ENCODE peak calls at places on chromosomes 4 and X, in five cellular contexts. M, K, Z, U and G are unnamed samples.

GRCh38 chr4:85556293-85556692 is 81.3 kb downstream of the ARHGAP24 start:
- DNase-seq in K (no peak), Z (no peak), U (no peak), M (no peak), G (no peak)

GRCh38 chr4:26860922-26861433 is 337 bp downstream of the STIM2 start:
- DNase-seq in M (peak; percentile 51), Z (peak; percentile 10), K (peak; percentile 43), U (peak; percentile 72), G (peak; percentile 33)

GRCh38 chrX:48475774-48476577 is at the start of gene FTSJ1:
- DNase-seq in U (peak; percentile 95), M (peak; percentile 95), Z (peak; percentile 76), K (peak; percentile 90), G (peak; percentile 91)

GRCh38 chrX:105219454-105220401 is 766 bp downstream of the TEX13A start:
- DNase-seq in K (no peak), Z (no peak), U (no peak), M (no peak), G (no peak)

GRCh38 chr4:74111990-74112389 is 13.0 kb upstream of the CXCL2 start:
- DNase-seq in U (peak; percentile 68), M (peak; percentile 78), K (no peak), Z (no peak), G (peak; percentile 88)

GRCh38 chr4:85050736-85051135 is 84.2 kb upstream of the WDFY3 start:
- DNase-seq in U (no peak), Z (no peak), K (no peak), M (no peak), G (no peak)

GRCh38 chr4:180219080-180219479 is 2024.1 kb upstream of the TENM3 start:
- DNase-seq in Z (no peak), K (no peak), M (no peak), U (no peak), G (no peak)

GRCh38 chrX:27731962-27732361 is 75.8 kb upstream of the MAGEB10 start:
- DNase-seq in Z (no peak), M (no peak), K (no peak), U (no peak), G (no peak)

GRCh38 chr4:110196206-110196870 is 2.1 kb downstream of the ELOVL6 start:
- DNase-seq in Z (peak; percentile 41), U (peak; percentile 30), K (peak; percentile 42), M (peak; percentile 46), G (peak; percentile 48)

GRCh38 chr4:19987746-19988145 is 264.0 kb upstream of the SLIT2 start:
- DNase-seq in K (no peak), Z (no peak), U (peak; percentile 61), M (peak; percentile 83), G (peak; percentile 60)

GRCh38 chrX:110003167-110004156 is 548 bp downstream of the TMEM164 start:
- DNase-seq in Z (no peak), U (peak; percentile 23), M (no peak), K (peak; percentile 9), G (peak; percentile 24)

GRCh38 chr4:7173821-7174220 is 18.5 kb upstream of the SORCS2 start:
- DNase-seq in K (no peak), Z (no peak), M (no peak), U (no peak), G (no peak)

GRCh38 chr4:38567448-38567847 is 96.6 kb upstream of the KLF3 start:
- DNase-seq in U (no peak), K (no peak), Z (no peak), M (no peak), G (no peak)

DNA sequence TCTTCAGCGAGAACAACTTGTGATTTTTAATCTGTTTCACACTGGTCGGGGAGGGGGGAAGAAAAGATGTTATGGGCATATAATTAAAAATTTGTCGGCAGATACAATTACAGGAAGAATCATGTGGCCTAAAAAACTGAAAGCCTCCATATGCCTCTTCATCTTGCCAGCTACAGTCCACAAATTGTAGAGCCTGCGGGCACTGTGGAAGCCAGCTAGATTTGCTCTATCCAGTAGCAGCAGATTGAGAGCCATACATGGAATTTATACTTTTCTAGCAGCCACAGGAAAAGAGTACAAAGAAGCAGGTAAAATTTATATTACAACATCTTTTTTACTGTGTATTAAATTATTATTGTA is 147.3 kb downstream of the TBL1X start:
- DNase-seq in M (no peak), Z (no peak), K (no peak), U (no peak), G (no peak)
- H3K4me3 ChIP-seq in M (no peak overlapping the region), Z (no peak overlapping the region), K (no peak overlapping the region), U (no peak overlapping the region), G (no peak overlapping the region)

DNA sequence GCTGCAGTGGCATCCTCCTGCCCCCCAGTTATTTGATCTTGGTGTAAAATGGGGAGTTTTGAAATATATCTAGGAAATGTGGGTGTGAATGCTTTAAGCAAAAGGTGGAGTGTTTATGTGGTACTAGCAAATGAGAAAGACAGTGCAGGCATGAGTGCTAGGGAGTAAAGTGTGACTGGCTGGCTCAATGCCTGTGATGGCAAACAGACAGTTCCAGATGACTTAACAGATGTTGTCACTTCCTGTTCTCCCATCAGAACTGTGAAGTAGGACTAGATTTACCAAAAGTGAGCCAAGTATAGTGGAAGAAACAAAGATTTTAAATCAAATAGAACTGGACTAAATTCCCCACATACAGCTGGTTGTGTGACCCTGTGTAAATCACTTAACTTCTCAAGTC is 8.4 kb upstream of the AMOT start:
- DNase-seq in Z (no peak), U (peak; percentile 24), K (no peak), M (no peak), G (peak; percentile 36)
- TF ChIP-seq CTCF in Z (no peak), U (no peak), K (no peak), M (no peak), G (no peak)

DNA sequence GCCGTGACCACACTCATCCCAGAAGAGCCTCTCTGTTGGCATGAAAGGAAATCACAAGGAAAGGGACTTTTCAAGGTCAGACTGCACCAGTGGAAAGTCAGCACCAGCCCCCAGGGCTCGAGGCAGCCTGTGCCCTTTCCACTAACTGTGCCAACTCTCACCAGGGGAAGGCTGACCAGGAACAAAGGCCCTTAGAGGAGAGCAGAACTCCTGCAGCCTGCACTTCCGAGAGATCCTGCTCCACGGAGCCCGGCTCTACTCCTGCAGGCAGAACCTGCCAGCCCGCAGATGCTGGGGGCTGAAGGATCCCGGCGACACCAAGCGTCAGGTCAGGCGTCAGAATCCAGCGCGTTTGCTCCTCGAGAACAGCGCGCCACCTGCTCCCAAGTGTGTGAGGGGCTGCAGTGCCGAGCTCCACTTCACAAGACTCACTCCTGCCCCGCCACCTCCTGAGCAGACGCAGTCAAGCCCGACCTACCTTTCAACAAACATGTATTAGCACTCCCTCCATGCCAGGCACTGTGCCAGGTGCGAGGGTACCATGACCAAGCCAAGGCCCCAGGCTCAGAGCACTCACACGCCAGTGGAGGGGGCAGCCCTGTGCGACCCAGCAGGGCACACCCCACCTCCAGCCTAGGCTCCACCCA is 13.6 kb upstream of the HELT start:
- DNase-seq in Z (no peak), U (no peak), M (peak; percentile 10), K (peak; percentile 45), G (no peak)
- H3K4me3 ChIP-seq in Z (no peak overlapping the region), U (peak overlapping the region; percentile 11), M (peak overlapping the region; percentile 14), K (peak overlapping the region; percentile 23), G (peak overlapping the region; percentile 15)

GRCh38 chr4:31171362-31171761 is 451.2 kb downstream of the PCDH7 start:
- DNase-seq in U (no peak), M (no peak), Z (no peak), K (no peak), G (no peak)
- TF ChIP-seq CTCF in U (no peak), M (no peak), Z (no peak), K (no peak), G (no peak)

DNA sequence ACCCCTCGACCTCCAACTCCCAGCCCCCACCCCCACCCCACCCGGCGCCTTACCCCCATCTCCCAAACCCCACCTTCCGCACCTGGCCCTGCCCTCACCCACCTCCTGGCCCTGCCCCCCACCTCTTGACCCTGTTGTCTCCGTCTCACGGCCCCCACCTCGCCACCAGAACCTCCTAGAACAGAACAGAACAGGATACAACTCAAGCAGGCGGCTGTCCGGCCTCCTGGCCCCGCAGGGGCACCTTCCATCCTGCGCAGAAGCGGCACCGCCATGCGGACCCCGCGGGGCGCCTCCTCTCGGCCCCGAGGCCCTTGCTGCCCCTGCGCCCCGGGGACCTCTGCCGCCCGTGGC is 354 bp downstream of the CTAG2 start:
- DNase-seq in K (no peak), M (no peak), U (no peak), Z (no peak), G (no peak)
- H3K4me3 ChIP-seq in K (no peak overlapping the region), M (no peak overlapping the region), U (no peak overlapping the region), Z (no peak overlapping the region), G (no peak overlapping the region)

GRCh38 chr4:170089743-170090666 is at the start of gene AADAT:
- DNase-seq in K (peak; percentile 68), U (peak; percentile 82), M (peak; percentile 71), Z (peak; percentile 81), G (peak; percentile 78)
- TF ChIP-seq CTCF in K (peak; percentile 64), U (peak; percentile 76), M (peak; percentile 69), Z (peak; percentile 92), G (peak; percentile 54)

GRCh38 chrX:55452825-55453124 is 848 bp downstream of the MAGEH1 start:
- DNase-seq in K (no peak), M (no peak), Z (no peak), U (no peak), G (no peak)
- H3K4me3 ChIP-seq in K (peak overlapping the region; percentile 50), M (peak overlapping the region; percentile 65), Z (peak overlapping the region; percentile 62), U (peak overlapping the region; percentile 56), G (peak overlapping the region; percentile 70)

GRCh38 chr4:119039779-119040178 is 95.9 kb upstream of the MYOZ2 start:
- DNase-seq in U (no peak), K (no peak), Z (no peak), M (no peak), G (no peak)
- TF ChIP-seq CTCF in U (no peak), K (no peak), Z (peak; percentile 51), M (peak; percentile 16), G (peak; percentile 14)

GRCh38 chrX:33923262-33923661 is 208.9 kb downstream of the FAM47A start:
- DNase-seq in M (no peak), Z (no peak), K (no peak), U (no peak), G (no peak)
- H3K4me3 ChIP-seq in M (no peak overlapping the region), Z (no peak overlapping the region), K (no peak overlapping the region), U (no peak overlapping the region), G (no peak overlapping the region)

GRCh38 chrX:119945481-119945880 is 1.9 kb upstream of the NKAP start:
- DNase-seq in Z (no peak), U (no peak), M (no peak), K (no peak), G (no peak)

GRCh38 chrX:119954374-119954773 is 10.8 kb upstream of the NKAP start:
- DNase-seq in K (no peak), U (no peak), Z (no peak), M (no peak), G (no peak)

GRCh38 chrX:119943185-119943988 is at the start of gene NKAP:
- DNase-seq in U (peak; percentile 95), Z (peak; percentile 86), K (peak; percentile 74), M (peak; percentile 94), G (peak; percentile 95)

GRCh38 chrX:119942831-119943184 is 743 bp downstream of the NKAP start:
- DNase-seq in M (no peak), U (peak; percentile 0), Z (peak; percentile 9), K (no peak), G (no peak)

DNA sequence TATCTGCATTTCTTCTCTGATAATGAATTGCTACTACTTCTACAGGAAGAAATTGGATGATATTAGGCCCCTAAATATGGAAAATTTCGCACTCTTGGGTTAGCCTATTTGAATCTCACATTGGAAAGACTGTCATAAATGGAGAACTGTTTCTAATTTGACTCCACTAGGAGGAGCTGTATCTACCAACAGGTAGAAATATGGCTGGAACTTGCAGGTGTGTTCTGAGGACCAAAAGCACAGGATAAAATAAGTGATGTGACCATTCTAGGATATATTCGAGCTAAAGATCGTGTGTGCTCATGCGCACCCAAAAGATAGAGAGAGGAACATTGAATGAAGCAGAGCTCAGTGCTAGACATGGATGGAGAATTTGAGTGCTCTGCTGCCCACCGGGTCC is 4.8 kb upstream of the NKAP start:
- DNase-seq in M (no peak), K (no peak), Z (no peak), U (no peak), G (no peak)
- TF ChIP-seq CTCF in M (no peak), K (no peak), Z (peak; percentile 25), U (no peak), G (peak; percentile 7)